ENCODE peak calls at places on chromosomes 2 and 18, in four cellular contexts. E is GM12878, Q is K562, K is HL-60. D is an unnamed sample.

GRCh38 chr18:36153203-36153602 is 23.5 kb downstream of the ELP2 start:
- DNase-seq in E (no peak), Q (no peak), K (no peak), D (no peak)

GRCh38 chr18:45167631-45168225 is 447.5 kb upstream of the SLC14A2 start:
- DNase-seq in E (no peak), Q (no peak), K (no peak), D (no peak)

GRCh38 chr18:25284861-25285574 is 66.9 kb downstream of the ZNF521 start:
- DNase-seq in E (no peak), Q (no peak), K (no peak), D (no peak)

GRCh38 chr2:65781756-65782155 is 349.4 kb upstream of the SPRED2 start:
- DNase-seq in E (no peak), Q (no peak), K (no peak), D (no peak)

GRCh38 chr2:54516842-54517241 is 60.7 kb downstream of the SPTBN1 start:
- DNase-seq in E (no peak), Q (no peak), K (no peak), D (no peak)

GRCh38 chr2:25131567-25132295 is 36.6 kb downstream of the POMC start:
- DNase-seq in E (no peak), Q (no peak), K (no peak), D (no peak)

GRCh38 chr2:61775956-61776570 is 77.8 kb downstream of the FAM161A start:
- DNase-seq in E (peak), Q (no peak), K (no peak), D (peak)

GRCh38 chr2:42848270-42848669 is 55.9 kb upstream of the HAAO start:
- DNase-seq in E (no peak), Q (no peak), K (no peak), D (no peak)

GRCh38 chr2:197677483-197677882 is 2.1 kb upstream of the RFTN2 start:
- DNase-seq in E (no peak), Q (no peak), K (no peak), D (no peak)

GRCh38 chr2:98623657-98624056 is 15.3 kb downstream of the UNC50 start:
- DNase-seq in E (no peak), Q (no peak), K (peak), D (no peak)

GRCh38 chr18:36828157-36828629 is 609 bp downstream of the TPGS2 start:
- DNase-seq in E (no peak), Q (no peak), K (peak), D (no peak)

GRCh38 chr2:41129988-41130387 is 678.1 kb upstream of the SLC8A1 start:
- DNase-seq in E (no peak), Q (no peak), K (no peak), D (no peak)

GRCh38 chr2:45178854-45179253 is 169.6 kb upstream of the SIX2 start:
- DNase-seq in E (no peak), Q (no peak), K (no peak), D (no peak)

GRCh38 chr18:59067873-59068272 is 71.8 kb upstream of the SEC11C start:
- DNase-seq in E (no peak), Q (no peak), K (no peak), D (no peak)

GRCh38 chr18:76412010-76412817 is 82.8 kb downstream of the ZNF516 start:
- DNase-seq in E (no peak), Q (no peak), K (no peak), D (no peak)

GRCh38 chr2:211033765-211034164 is 477.4 kb downstream of the CPS1 start:
- DNase-seq in E (no peak), Q (no peak), K (no peak), D (no peak)

GRCh38 chr2:153935511-153935910 is 63.8 kb downstream of the GALNT13 start:
- DNase-seq in E (no peak), Q (no peak), K (no peak), D (no peak)

GRCh38 chr2:3111267-3111666 is 266.4 kb downstream of the EIPR1 start:
- DNase-seq in E (no peak), Q (no peak), K (no peak), D (no peak)

GRCh38 chr18:68948622-68949021 is 150.7 kb downstream of the CCDC102B start:
- DNase-seq in E (no peak), Q (no peak), K (no peak), D (no peak)

GRCh38 chr2:144452169-144453038 is 67.5 kb downstream of the ZEB2 start:
- DNase-seq in E (no peak), Q (peak), K (no peak), D (no peak)

GRCh38 chr2:99572380-99572779 is 82.6 kb upstream of the REV1 start:
- DNase-seq in E (no peak), Q (no peak), K (no peak), D (no peak)

GRCh38 chr2:238970553-238971081 is 122.7 kb downstream of the TWIST2 start:
- DNase-seq in E (no peak), Q (peak), K (peak), D (peak)

GRCh38 chr2:20675701-20676352 is 8.9 kb downstream of the GDF7 start:
- DNase-seq in E (peak), Q (no peak), K (peak), D (peak)
- TF ChIP-seq SPI1 in E (no peak), Q (no peak), K (no peak), D (peak)

GRCh38 chr2:122236152-122236892 is 480.9 kb downstream of the TSN start:
- DNase-seq in E (no peak), Q (no peak), K (peak), D (no peak)
- TF ChIP-seq SPI1 in E (no peak), Q (no peak), K (no peak), D (no peak)

GRCh38 chr2:10161961-10162441 is 39.5 kb downstream of the RRM2 start:
- DNase-seq in E (no peak), Q (peak), K (no peak), D (no peak)
- TF ChIP-seq SPI1 in E (no peak), Q (no peak), K (no peak), D (no peak)

DNA sequence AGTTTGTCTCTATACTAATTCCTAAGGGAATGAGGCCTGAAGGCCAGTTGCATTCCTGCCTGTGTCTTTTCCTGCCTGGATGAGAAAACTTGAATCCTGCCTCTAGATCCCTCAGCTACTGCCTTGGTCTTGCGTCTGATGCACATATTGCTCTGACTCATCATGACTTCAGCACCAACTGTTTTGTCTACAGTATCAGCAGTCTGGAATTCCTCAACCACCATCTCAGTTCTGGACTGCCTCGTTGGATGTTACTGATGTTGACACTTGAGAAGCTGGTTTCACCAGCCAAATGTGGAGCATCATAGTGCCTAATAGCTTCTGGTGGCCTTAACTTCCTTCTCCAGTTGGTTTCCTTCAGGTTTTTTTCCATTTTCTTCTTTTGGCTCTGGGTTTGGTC is 211.0 kb downstream of the CTNNA2 start:
- DNase-seq in E (no peak), Q (no peak), K (no peak), D (no peak)
- TF ChIP-seq SPI1 in E (no peak), Q (no peak), K (no peak), D (no peak)

GRCh38 chr2:173513117-173513516 is 158.4 kb downstream of the CDCA7 start:
- DNase-seq in E (no peak), Q (no peak), K (no peak), D (no peak)

GRCh38 chr2:173511357-173511756 is 156.7 kb downstream of the CDCA7 start:
- DNase-seq in E (no peak), Q (no peak), K (no peak), D (no peak)

GRCh38 chr2:173511942-173512341 is 157.3 kb downstream of the CDCA7 start:
- DNase-seq in E (no peak), Q (no peak), K (no peak), D (no peak)
- TF ChIP-seq SPI1 in E (no peak), Q (no peak), K (no peak), D (no peak)

DNA sequence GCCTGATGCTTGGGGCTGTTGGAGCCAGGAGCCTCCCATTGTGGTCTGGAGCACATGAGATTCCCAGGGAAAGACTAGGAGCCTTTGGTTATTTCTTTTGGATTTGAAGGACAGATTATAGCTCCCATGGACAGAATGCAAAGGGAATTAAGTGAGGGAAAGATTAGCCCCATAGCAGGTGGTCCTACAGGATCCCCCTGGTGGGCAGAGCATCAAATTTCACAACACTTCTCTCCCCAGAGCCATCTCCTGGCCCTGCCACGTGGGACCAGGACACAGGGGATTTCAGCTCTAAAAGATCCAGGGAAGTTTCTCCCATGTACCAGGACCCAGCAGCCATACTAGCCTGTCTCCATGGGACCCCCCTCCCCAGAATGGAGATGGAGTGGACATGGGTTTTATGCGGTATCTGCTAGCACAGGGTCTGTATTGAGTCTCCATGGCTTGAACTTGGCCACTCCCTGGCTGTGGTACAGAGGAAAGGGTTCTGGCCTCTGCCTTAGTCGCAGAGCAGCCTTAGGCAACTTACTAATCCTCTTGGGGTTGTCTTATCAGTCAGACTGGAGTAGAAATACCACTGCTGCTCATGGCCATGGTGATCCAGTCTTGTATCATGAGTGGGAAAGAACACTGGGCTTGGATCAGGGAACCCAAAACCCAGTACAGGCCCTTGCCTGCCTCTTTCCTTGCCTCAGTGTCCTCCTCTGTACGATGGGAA is 6.8 kb upstream of the PLB1 start:
- DNase-seq in E (no peak), Q (no peak), K (no peak), D (no peak)
- TF ChIP-seq SPI1 in E (no peak), Q (no peak), K (no peak), D (no peak)

GRCh38 chr2:96148410-96149217 is 3.4 kb upstream of the DUSP2 start:
- DNase-seq in E (peak), Q (no peak), K (peak), D (peak)
- TF ChIP-seq SPI1 in E (no peak), Q (no peak), K (no peak), D (no peak)

GRCh38 chr2:152343426-152343825 is 8.5 kb downstream of the FMNL2 start:
- DNase-seq in E (no peak), Q (no peak), K (no peak), D (no peak)
- TF ChIP-seq SPI1 in E (no peak), Q (no peak), K (no peak), D (no peak)

GRCh38 chr2:88660622-88661021 is 30.9 kb upstream of the RPIA start:
- DNase-seq in E (no peak), Q (no peak), K (no peak), D (no peak)

GRCh38 chr2:88658318-88658717 is 31.1 kb upstream of the EIF2AK3 start:
- DNase-seq in E (no peak), Q (no peak), K (no peak), D (no peak)

GRCh38 chr2:88657131-88657530 is 29.9 kb upstream of the EIF2AK3 start:
- DNase-seq in E (no peak), Q (no peak), K (no peak), D (no peak)

GRCh38 chr2:88656690-88657089 is 29.4 kb upstream of the EIF2AK3 start:
- DNase-seq in E (no peak), Q (no peak), K (no peak), D (no peak)

GRCh38 chr2:88658890-88659881 is 31.9 kb upstream of the EIF2AK3 start:
- DNase-seq in E (no peak), Q (peak), K (no peak), D (no peak)
- TF ChIP-seq SPI1 in E (no peak), Q (no peak), K (no peak), D (no peak)

D was measured in GM12891.